ENCODE peak calls at places on chromosomes 3 and 15, in six cellular contexts. H is RWPE1, F is transverse colon, T is stomach, S is endothelial cell, M is mammary epithelial cell. Z is an unnamed sample.

GRCh38 chr3:62332771-62333381 is 40.5 kb downstream of the FEZF2 start:
- DNase-seq in F (no peak), T (no peak), S (peak), M (peak), H (no peak), Z (peak)

GRCh38 chr3:72997421-72997961 is 880 bp downstream of the PPP4R2 start:
- DNase-seq in T (no peak), F (peak), M (peak), H (peak), S (peak), Z (peak)

GRCh38 chr3:128217702-128218475 is 64.6 kb downstream of the EEFSEC start:
- DNase-seq in M (no peak), S (no peak), H (no peak), T (no peak), F (no peak), Z (no peak)

GRCh38 chr3:18238721-18239331 is 186.3 kb downstream of the SATB1 start:
- DNase-seq in F (no peak), T (no peak), M (peak), S (no peak), H (no peak), Z (no peak)

GRCh38 chr3:129892486-129892856 is 1.0 kb downstream of the TMCC1 start:
- DNase-seq in M (no peak), S (no peak), T (no peak), F (no peak), H (no peak), Z (no peak)

GRCh38 chr3:4350789-4351163 is 47.6 kb downstream of the SETMAR start:
- DNase-seq in H (peak), F (peak), S (peak), M (peak), T (no peak), Z (peak)

GRCh38 chr3:103787164-103787871 is 1352.5 kb downstream of the ZPLD1 start:
- DNase-seq in T (no peak), H (no peak), S (no peak), F (no peak), M (no peak), Z (no peak)

GRCh38 chr15:60966316-60966715 is 262.8 kb downstream of the RORA start:
- DNase-seq in H (no peak), F (no peak), S (no peak), T (no peak), M (no peak), Z (no peak)

GRCh38 chr3:13711911-13712650 is 163.2 kb downstream of the FBLN2 start:
- DNase-seq in M (no peak), H (no peak), S (peak), F (no peak), T (peak), Z (no peak)

GRCh38 chr3:52124126-52124525 is 30.1 kb downstream of the POC1A start:
- DNase-seq in H (no peak), M (no peak), S (no peak), T (no peak), F (no peak), Z (no peak)

GRCh38 chr15:82892541-82892940 is 60.0 kb downstream of the HOMER2 start:
- DNase-seq in H (no peak), S (no peak), F (no peak), T (no peak), M (no peak), Z (no peak)

GRCh38 chr15:39874890-39875549 is 45.0 kb downstream of the GPR176 start:
- DNase-seq in H (peak), S (peak), M (peak), F (peak), T (peak), Z (peak)

GRCh38 chr3:72120806-72121778 is 336.1 kb upstream of the PROK2 start:
- DNase-seq in M (no peak), S (no peak), H (no peak), T (no peak), F (no peak), Z (no peak)

GRCh38 chr15:71788646-71789579 is 21.4 kb upstream of the NR2E3 start:
- DNase-seq in M (no peak), T (peak), F (no peak), S (no peak), H (no peak), Z (no peak)

GRCh38 chr3:129517516-129517915 is 10.9 kb upstream of the RHO start:
- DNase-seq in H (no peak), T (no peak), F (no peak), M (no peak), S (no peak), Z (no peak)

GRCh38 chr3:28317438-28318022 is 31.0 kb upstream of the ZCWPW2 start:
- DNase-seq in F (peak), S (peak), M (peak), H (peak), T (no peak), Z (peak)

GRCh38 chr3:190728574-190729246 is 133.8 kb downstream of the GMNC start:
- DNase-seq in T (no peak), S (no peak), M (no peak), H (no peak), F (no peak), Z (no peak)

GRCh38 chr15:66947471-66947870 is 117.9 kb upstream of the SMAD3 start:
- DNase-seq in S (no peak), T (no peak), M (no peak), F (no peak), H (no peak), Z (no peak)

GRCh38 chr3:169245631-169246030 is 417.9 kb downstream of the MECOM start:
- DNase-seq in T (no peak), H (no peak), S (no peak), F (no peak), M (no peak), Z (no peak)

GRCh38 chr3:535566-536416 is 339.2 kb downstream of the CHL1 start:
- DNase-seq in S (no peak), H (no peak), F (peak), T (no peak), M (peak), Z (peak)

GRCh38 chr3:106609666-106610301 is 741.0 kb upstream of the CBLB start:
- DNase-seq in F (peak), H (peak), T (peak), M (peak), S (peak), Z (peak)

GRCh38 chr3:16290827-16291196 is 25.8 kb downstream of the OXNAD1 start:
- DNase-seq in H (no peak), S (no peak), F (no peak), T (no peak), M (peak), Z (no peak)

GRCh38 chr3:174099724-174100123 is 702.2 kb downstream of the NLGN1 start:
- DNase-seq in T (no peak), F (no peak), S (no peak), M (no peak), H (no peak), Z (no peak)

GRCh38 chr15:68819451-68820204 is 1.1 kb downstream of the ANP32A start:
- DNase-seq in S (peak), F (peak), H (peak), T (peak), M (peak), Z (peak)

GRCh38 chr15:72700076-72700475 is 14.1 kb downstream of the BBS4 start:
- DNase-seq in M (no peak), T (no peak), H (no peak), S (no peak), F (no peak), Z (no peak)

GRCh38 chr3:100316656-100317069 is 17.9 kb upstream of the NIT2 start:
- DNase-seq in S (peak), T (no peak), M (peak), F (no peak), H (peak), Z (peak)

GRCh38 chr15:92429378-92430066 is 35.8 kb downstream of the ST8SIA2 start:
- DNase-seq in H (peak), S (no peak), M (peak), F (no peak), T (no peak), Z (no peak)

GRCh38 chr15:67755264-67755663 is 70.0 kb upstream of the SKOR1 start:
- DNase-seq in F (no peak), H (no peak), S (no peak), T (no peak), M (no peak), Z (no peak)

GRCh38 chr3:188904670-188905069 is 267.1 kb upstream of the TPRG1 start:
- DNase-seq in T (no peak), M (peak), S (no peak), F (no peak), H (no peak), Z (no peak)

GRCh38 chr3:122233109-122233952 is 49.9 kb downstream of the CASR start:
- DNase-seq in H (no peak), S (no peak), T (no peak), F (peak), M (no peak), Z (no peak)

GRCh38 chr3:175337631-175338030 is 478.5 kb downstream of the NAALADL2 start:
- DNase-seq in S (no peak), F (no peak), H (no peak), M (no peak), T (no peak), Z (no peak)

GRCh38 chr15:66780172-66780972 is 78.3 kb downstream of the SMAD6 start:
- DNase-seq in M (peak), H (peak), T (no peak), S (no peak), F (peak), Z (no peak)

GRCh38 chr3:46092704-46093085 is 65.4 kb upstream of the XCR1 start:
- DNase-seq in F (no peak), S (no peak), M (no peak), H (no peak), T (no peak), Z (no peak)

GRCh38 chr15:52228928-52229327 is 37.7 kb upstream of the GNB5 start:
- DNase-seq in H (peak), M (peak), S (no peak), T (peak), F (peak), Z (peak)

GRCh38 chr3:45943207-45943846 is at the start of gene CXCR6:
- DNase-seq in M (peak), H (no peak), F (peak), T (no peak), S (no peak), Z (no peak)

DNA sequence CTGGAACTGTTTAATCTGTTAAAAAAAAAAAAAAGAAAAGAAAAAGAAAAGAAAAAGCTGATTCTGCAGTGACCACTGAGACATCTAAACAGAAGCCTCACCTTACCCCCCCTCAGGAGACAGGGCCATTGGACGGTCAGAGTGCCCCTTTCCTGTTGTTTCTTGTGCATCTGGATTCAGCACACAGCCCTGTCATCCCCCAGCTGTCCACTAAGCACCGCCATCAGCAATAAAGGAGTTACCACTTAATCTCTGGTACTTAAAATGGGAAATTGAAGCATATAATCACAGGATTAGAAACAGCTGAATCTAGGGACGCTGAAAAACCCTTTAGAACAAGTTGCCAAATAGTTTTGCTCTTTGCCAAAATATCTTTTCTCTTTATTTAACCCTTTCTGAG is 62.5 kb downstream of the TRIM69 start:
- DNase-seq in S (no peak), F (no peak), T (no peak), M (no peak), H (peak), Z (no peak)
- TF ChIP-seq CTCF in S (no peak), F (peak), T (peak), M (peak), H (peak), Z (peak)

DNA sequence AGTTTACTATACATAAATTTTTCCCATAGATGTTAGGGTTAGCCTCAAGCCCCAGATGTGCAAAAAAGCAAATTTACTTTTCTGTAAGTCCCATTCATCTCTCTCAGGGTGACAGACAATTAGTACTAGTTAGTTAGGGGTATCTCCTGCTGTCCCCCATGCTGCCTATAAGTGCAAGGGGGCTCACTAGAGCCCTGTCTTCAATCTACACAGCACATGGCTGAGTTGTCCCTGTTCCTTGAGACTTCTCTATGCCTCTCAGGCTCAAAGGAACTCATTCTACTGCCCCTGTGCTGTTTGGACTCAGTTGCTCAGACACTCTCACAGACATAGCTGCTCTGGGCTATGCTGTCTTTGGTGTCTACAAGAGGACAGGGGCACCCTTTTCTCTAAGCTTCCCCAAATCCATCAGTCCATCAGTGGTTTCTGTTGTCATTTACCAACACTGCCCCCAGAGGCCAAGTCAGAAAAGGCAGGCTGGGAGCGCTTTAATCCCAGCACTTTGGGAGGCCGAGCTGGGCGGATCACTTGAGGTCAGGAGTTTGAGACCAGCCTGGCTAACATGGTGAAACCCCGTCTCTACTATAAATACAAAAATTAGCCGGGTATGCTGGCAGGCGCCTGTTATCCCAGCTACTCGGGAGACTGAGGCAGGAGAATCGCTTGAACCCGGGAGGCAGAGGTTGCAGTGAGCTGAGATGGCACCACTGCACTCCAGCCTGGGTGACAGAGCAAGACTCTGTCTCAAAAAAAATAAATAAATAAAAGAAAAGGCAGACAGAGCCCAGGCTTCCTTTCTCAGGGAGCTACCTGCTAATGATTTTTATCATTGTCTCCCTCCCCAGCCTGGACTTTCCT is 31.4 kb upstream of the PRTG start:
- DNase-seq in F (peak), M (no peak), H (peak), S (peak), T (peak), Z (peak)
- TF ChIP-seq CTCF in F (peak), M (peak), H (peak), S (peak), T (peak), Z (peak)

GRCh38 chr3:113532698-113533533 is 561 bp downstream of the SIDT1 start:
- DNase-seq in F (peak), T (peak), M (no peak), S (peak), H (no peak), Z (peak)
- TF ChIP-seq CTCF in F (no peak), T (no peak), M (no peak), S (no peak), H (no peak), Z (no peak)

GRCh38 chr3:43882976-43883680 is 192.4 kb downstream of the ABHD5 start:
- DNase-seq in F (no peak), H (no peak), S (no peak), M (no peak), T (no peak), Z (no peak)

GRCh38 chr3:43876648-43877047 is 185.9 kb downstream of the ABHD5 start:
- DNase-seq in M (no peak), F (no peak), H (no peak), T (no peak), S (no peak), Z (no peak)

GRCh38 chr3:43883729-43884396 is 193.1 kb downstream of the ABHD5 start:
- DNase-seq in T (peak), F (no peak), S (no peak), M (no peak), H (no peak), Z (no peak)

GRCh38 chr3:43874290-43874689 is 183.6 kb downstream of the ABHD5 start:
- DNase-seq in M (peak), S (no peak), F (no peak), T (no peak), H (no peak), Z (no peak)

GRCh38 chr3:43879166-43879565 is 188.4 kb downstream of the ABHD5 start:
- DNase-seq in F (no peak), H (no peak), M (peak), S (peak), T (peak), Z (peak)
- TF ChIP-seq CTCF in F (no peak), H (no peak), M (peak), S (no peak), T (no peak), Z (peak)

DNA sequence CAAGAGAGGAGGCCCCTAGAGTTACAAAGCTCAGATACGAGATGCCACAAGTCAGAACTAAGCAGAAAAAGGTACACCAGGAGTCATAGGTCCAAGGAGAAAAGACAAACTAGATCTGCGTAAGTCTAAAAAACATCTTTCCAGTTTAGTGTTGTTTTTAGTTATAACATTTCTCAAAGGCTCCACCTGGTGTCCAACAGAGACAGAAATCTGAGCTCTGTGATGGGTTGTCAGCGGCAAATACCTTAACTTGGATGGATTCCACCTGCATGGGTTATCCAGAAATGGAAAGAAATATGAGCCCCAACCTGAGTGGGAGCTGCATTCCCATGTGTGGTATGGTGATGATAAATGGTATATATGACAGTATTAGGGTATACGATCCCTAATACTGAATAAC is 238.6 kb upstream of the CHRM5 start:
- DNase-seq in T (no peak), M (peak), H (peak), S (no peak), F (no peak), Z (no peak)
- TF ChIP-seq CTCF in T (no peak), M (peak), H (peak), S (no peak), F (no peak), Z (no peak)

GRCh38 chr3:50322386-50323091 is at the start of gene HYAL2:
- DNase-seq in F (no peak), H (no peak), S (peak), M (no peak), T (peak), Z (no peak)

GRCh38 chr3:50320853-50321145 is 1.7 kb downstream of the HYAL2 start:
- DNase-seq in S (no peak), T (no peak), H (no peak), F (no peak), M (no peak), Z (no peak)

GRCh38 chr3:50323092-50323600 is 601 bp upstream of the HYAL2 start:
- DNase-seq in S (peak), M (no peak), F (no peak), H (no peak), T (no peak), Z (no peak)

GRCh38 chr3:50321146-50321843 is 1.2 kb downstream of the HYAL2 start:
- DNase-seq in F (peak), H (peak), T (peak), M (peak), S (peak), Z (peak)

GRCh38 chr3:50321844-50322385 is 630 bp downstream of the HYAL2 start:
- DNase-seq in M (no peak), S (peak), H (no peak), T (no peak), F (no peak), Z (no peak)
- TF ChIP-seq CTCF in M (peak), S (peak), H (peak), T (peak), F (peak), Z (peak)

DNA sequence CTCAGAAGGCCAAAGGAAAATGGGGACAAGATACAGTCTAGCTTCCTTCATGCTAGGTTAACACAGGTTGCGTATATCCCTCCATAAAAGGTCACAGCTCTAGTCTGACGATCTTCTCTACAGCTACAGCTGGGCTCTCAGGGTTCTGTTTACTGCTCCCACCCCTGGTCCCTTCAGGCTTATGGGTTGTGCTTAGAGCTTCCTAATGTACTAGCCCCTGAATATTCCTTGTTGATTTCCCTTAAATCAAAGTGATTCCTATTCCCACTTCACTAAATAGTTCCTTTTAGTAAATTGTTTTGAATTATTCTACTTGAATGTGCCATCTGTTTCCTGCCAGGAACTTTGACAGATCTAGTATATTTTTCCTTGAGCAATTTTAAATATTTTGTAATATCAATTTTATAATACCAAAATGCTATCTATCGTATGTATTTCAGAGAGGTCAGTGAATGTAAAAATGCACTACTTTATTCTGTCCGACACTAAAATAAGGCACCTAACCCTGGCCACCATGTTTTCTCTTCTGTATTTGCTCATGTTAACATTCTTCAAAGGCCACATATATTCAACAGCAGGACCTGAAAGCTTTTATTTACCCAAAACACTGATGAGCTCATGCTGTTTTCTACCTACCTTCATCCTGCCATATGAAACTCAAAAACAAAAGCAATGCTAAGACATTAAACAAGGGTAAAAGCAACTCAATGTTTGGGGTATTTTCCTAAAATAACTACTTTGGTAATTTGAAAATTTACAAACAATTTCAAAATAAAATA is 92.8 kb upstream of the TGFBR2 start:
- DNase-seq in T (no peak), H (no peak), S (no peak), F (no peak), M (no peak), Z (no peak)
- TF ChIP-seq CTCF in T (no peak), H (no peak), S (no peak), F (no peak), M (no peak), Z (no peak)

DNA sequence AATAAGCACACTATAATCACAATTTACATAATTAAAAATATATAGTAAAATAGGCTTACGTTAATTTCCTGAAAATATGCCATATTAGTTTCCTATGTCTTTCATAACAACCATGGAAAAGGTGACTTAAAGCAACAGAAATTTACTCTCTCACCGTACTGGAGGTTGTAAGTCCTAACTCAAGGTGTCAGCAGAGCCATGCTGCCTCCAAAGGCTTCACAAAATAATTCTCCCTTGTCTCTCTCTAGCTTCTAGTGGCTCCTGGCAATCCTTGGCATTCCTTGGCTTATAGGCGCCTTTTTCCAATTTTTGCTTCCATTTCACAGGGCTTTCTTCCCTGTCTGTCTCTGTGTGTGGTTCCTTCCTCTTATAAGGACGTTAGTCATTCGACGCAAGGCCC is 7.6 kb downstream of the SI start:
- DNase-seq in F (no peak), H (no peak), T (no peak), S (no peak), M (no peak), Z (no peak)
- TF ChIP-seq CTCF in F (peak), H (no peak), T (no peak), S (no peak), M (no peak), Z (no peak)

Z was measured in nephron progenitor cell.